ENCODE peak calls at places on chromosomes 2 and 18, in seven cellular contexts. M, Q, V, X, O, N and J are unnamed samples. For H3K4me1, the result is how much of the 10 kb centered on the place peaks cover.

GRCh38 chr2:9107168-9108025 is 99.2 kb upstream of the ASAP2 start:
- DNase-seq in M (no peak), Q (no peak), V (no peak), X (no peak), O (no peak), N (no peak), J (no peak)

GRCh38 chr2:20052229-20052871 is 922 bp upstream of the LAPTM4A start:
- DNase-seq in M (peak), Q (no peak), V (no peak), X (no peak), O (no peak), N (no peak), J (no peak)

GRCh38 chr2:206198677-206199076 is 39.0 kb downstream of the EEF1B2 start:
- DNase-seq in M (peak), Q (no peak), V (no peak), X (no peak), O (no peak), N (no peak), J (no peak)

GRCh38 chr2:219559156-219559915 is 12.0 kb downstream of the OBSL1 start:
- DNase-seq in M (peak), Q (no peak), V (no peak), X (no peak), O (no peak), N (no peak), J (no peak)

GRCh38 chr18:475202-475624 is 25.3 kb downstream of the COLEC12 start:
- DNase-seq in M (peak), Q (no peak), V (no peak), X (no peak), O (no peak), N (no peak), J (no peak)

GRCh38 chr2:156901373-156902031 is 356.0 kb upstream of the GALNT5 start:
- DNase-seq in M (peak), Q (no peak), V (no peak), X (no peak), O (no peak), N (no peak), J (no peak)

GRCh38 chr2:180122874-180123273 is 115.8 kb upstream of the CWC22 start:
- DNase-seq in M (peak), Q (no peak), V (no peak), X (no peak), O (no peak), N (no peak), J (no peak)

GRCh38 chr2:127567351-127567854 is 31.9 kb downstream of the MYO7B start:
- DNase-seq in M (no peak), Q (no peak), V (no peak), X (no peak), O (no peak), N (no peak), J (no peak)

GRCh38 chr2:110861616-110862260 is 129.4 kb downstream of the ACOXL start:
- DNase-seq in M (no peak), Q (peak), V (no peak), X (no peak), O (no peak), N (no peak), J (no peak)

GRCh38 chr2:226776104-226776503 is 23.5 kb downstream of the IRS1 start:
- DNase-seq in M (no peak), Q (no peak), V (no peak), X (no peak), O (no peak), N (no peak), J (no peak)

GRCh38 chr2:234329202-234329930 is 167.5 kb downstream of the ARL4C start:
- DNase-seq in M (peak), Q (no peak), V (no peak), X (no peak), O (no peak), N (no peak), J (no peak)

GRCh38 chr2:239376351-239376750 is 24.5 kb downstream of the HDAC4 start:
- DNase-seq in M (no peak), Q (no peak), V (no peak), X (peak), O (no peak), N (peak), J (no peak)
- H3K4me1 ChIP-seq in M (under half), Q (under half), V (under half), X (under half), O (under half), N (under half), J (under half)

GRCh38 chr2:6863792-6864191 is 1.9 kb downstream of the CMPK2 start:
- DNase-seq in M (peak), Q (no peak), V (no peak), X (peak), O (no peak), N (no peak), J (no peak)
- H3K4me3 ChIP-seq in M (no peak), Q (no peak), V (no peak), X (no peak), O (no peak), N (no peak), J (no peak)

DNA sequence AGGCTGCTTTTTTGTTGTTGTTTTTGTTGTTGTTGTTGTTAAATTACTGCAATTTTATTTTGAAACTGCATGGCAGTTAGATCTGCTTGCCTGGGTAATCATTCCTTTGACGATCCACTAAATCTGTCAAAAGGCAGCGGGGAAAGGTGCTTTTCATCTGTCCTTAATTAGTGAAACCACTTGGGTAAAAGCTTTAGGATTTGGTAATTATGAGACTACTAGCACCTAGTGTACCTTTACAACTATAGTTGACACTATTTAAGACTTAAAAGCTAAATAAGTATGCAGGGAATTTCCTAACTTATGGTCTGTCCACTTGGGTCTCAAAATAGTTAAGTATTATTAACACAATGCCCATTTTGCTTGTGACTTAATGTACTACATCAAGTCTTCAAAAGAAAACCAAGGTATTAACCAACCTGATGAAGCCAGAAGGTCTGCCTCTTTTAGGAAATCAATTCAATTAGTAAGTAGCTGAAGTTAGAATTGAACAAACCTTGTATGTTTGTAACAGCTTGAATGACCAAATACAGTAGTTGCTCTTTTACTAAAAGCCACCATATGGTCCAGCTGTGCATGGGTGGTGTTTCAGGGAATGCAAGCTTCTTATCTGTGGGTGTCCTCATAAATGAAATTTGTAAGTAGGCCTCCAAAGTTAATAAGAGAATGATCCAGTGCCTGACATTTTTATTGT is 44.8 kb downstream of the NAB1 start:
- DNase-seq in M (no peak), Q (no peak), V (no peak), X (no peak), O (no peak), N (no peak), J (no peak)
- H3K4me1 ChIP-seq in M (under half), Q (under half), V (under half), X (under half), O (under half), N (under half), J (under half)

GRCh38 chr2:63343397-63344109 is 244.7 kb downstream of the WDPCP start:
- DNase-seq in M (no peak), Q (no peak), V (no peak), X (no peak), O (no peak), N (no peak), J (no peak)
- H3K4me3 ChIP-seq in M (no peak), Q (no peak), V (no peak), X (no peak), O (no peak), N (no peak), J (no peak)